ENCODE peak calls at places on chromosome 3, in ten cellular contexts. One of them, this sample, is unnamed.

GRCh38 chr3:126256256-126256655 is 75.9 kb upstream of the ALDH1L1 start:
- ATAC-seq in lower lobe of right lung: no peak
- ATAC-seq in naive thymus-derived CD8-positive, alpha-beta T cell: no peak
- ATAC-seq in left lung: no peak
- ATAC-seq in activated CD8-positive, alpha-beta T cell treated with anti-CD3 and anti-CD28 coated beads for 36 hours: no peak
- ATAC-seq in left colon: no peak
- ATAC-seq in activated T-cell treated with anti-CD3 and anti-CD28 coated beads, Interleukin-2, amount 50 U/mL, for 4 hours: no peak
- ATAC-seq in psoas muscle: no peak
- ATAC-seq in foreskin keratinocyte: no peak
- ATAC-seq in activated B cell treated with CpG ODN at 0.5 μM for 24 hours: no peak
- ATAC-seq in this sample: no peak

GRCh38 chr3:46497556-46498265 is at the start of gene RTP3:
- ATAC-seq in lower lobe of right lung: no peak
- ATAC-seq in naive thymus-derived CD8-positive, alpha-beta T cell: no peak
- ATAC-seq in left lung: no peak
- ATAC-seq in activated CD8-positive, alpha-beta T cell treated with anti-CD3 and anti-CD28 coated beads for 36 hours: no peak
- ATAC-seq in left colon: no peak
- ATAC-seq in activated T-cell treated with anti-CD3 and anti-CD28 coated beads, Interleukin-2, amount 50 U/mL, for 4 hours: no peak
- ATAC-seq in psoas muscle: no peak
- ATAC-seq in foreskin keratinocyte: no peak
- ATAC-seq in activated B cell treated with CpG ODN at 0.5 μM for 24 hours: no peak
- ATAC-seq in this sample: no peak

GRCh38 chr3:73768594-73769308 is 144.0 kb upstream of the PDZRN3 start:
- ATAC-seq in lower lobe of right lung: no peak
- ATAC-seq in naive thymus-derived CD8-positive, alpha-beta T cell: no peak
- ATAC-seq in left lung: no peak
- ATAC-seq in activated CD8-positive, alpha-beta T cell treated with anti-CD3 and anti-CD28 coated beads for 36 hours: no peak
- ATAC-seq in left colon: no peak
- ATAC-seq in activated T-cell treated with anti-CD3 and anti-CD28 coated beads, Interleukin-2, amount 50 U/mL, for 4 hours: no peak
- ATAC-seq in psoas muscle: no peak
- ATAC-seq in foreskin keratinocyte: no peak
- ATAC-seq in activated B cell treated with CpG ODN at 0.5 μM for 24 hours: no peak
- ATAC-seq in this sample: no peak

GRCh38 chr3:49017646-49017977 is 768 bp downstream of the DALRD3 start:
- ATAC-seq in lower lobe of right lung: no peak
- ATAC-seq in naive thymus-derived CD8-positive, alpha-beta T cell: no peak
- ATAC-seq in left lung: no peak
- ATAC-seq in activated CD8-positive, alpha-beta T cell treated with anti-CD3 and anti-CD28 coated beads for 36 hours: no peak
- ATAC-seq in left colon: peak; percentile 33
- ATAC-seq in activated T-cell treated with anti-CD3 and anti-CD28 coated beads, Interleukin-2, amount 50 U/mL, for 4 hours: no peak
- ATAC-seq in psoas muscle: no peak
- ATAC-seq in foreskin keratinocyte: no peak
- ATAC-seq in activated B cell treated with CpG ODN at 0.5 μM for 24 hours: no peak
- ATAC-seq in this sample: no peak

GRCh38 chr3:152910211-152910610 is 75.3 kb downstream of the P2RY1 start:
- ATAC-seq in lower lobe of right lung: no peak
- ATAC-seq in naive thymus-derived CD8-positive, alpha-beta T cell: no peak
- ATAC-seq in left lung: no peak
- ATAC-seq in activated CD8-positive, alpha-beta T cell treated with anti-CD3 and anti-CD28 coated beads for 36 hours: no peak
- ATAC-seq in left colon: peak; percentile 70
- ATAC-seq in activated T-cell treated with anti-CD3 and anti-CD28 coated beads, Interleukin-2, amount 50 U/mL, for 4 hours: no peak
- ATAC-seq in psoas muscle: no peak
- ATAC-seq in foreskin keratinocyte: peak; percentile 52
- ATAC-seq in activated B cell treated with CpG ODN at 0.5 μM for 24 hours: no peak
- ATAC-seq in this sample: no peak

GRCh38 chr3:54891540-54891897 is 36.3 kb downstream of the LRTM1 start:
- ATAC-seq in lower lobe of right lung: peak; percentile 97
- ATAC-seq in naive thymus-derived CD8-positive, alpha-beta T cell: no peak
- ATAC-seq in left lung: peak; percentile 97
- ATAC-seq in activated CD8-positive, alpha-beta T cell treated with anti-CD3 and anti-CD28 coated beads for 36 hours: no peak
- ATAC-seq in left colon: peak; percentile 99
- ATAC-seq in activated T-cell treated with anti-CD3 and anti-CD28 coated beads, Interleukin-2, amount 50 U/mL, for 4 hours: no peak
- ATAC-seq in psoas muscle: peak; percentile 98
- ATAC-seq in foreskin keratinocyte: peak; percentile 99
- ATAC-seq in activated B cell treated with CpG ODN at 0.5 μM for 24 hours: no peak
- ATAC-seq in this sample: peak; percentile 97

GRCh38 chr3:161893972-161894371 is 397.4 kb downstream of the OTOL1 start:
- ATAC-seq in lower lobe of right lung: no peak
- ATAC-seq in naive thymus-derived CD8-positive, alpha-beta T cell: no peak
- ATAC-seq in left lung: no peak
- ATAC-seq in activated CD8-positive, alpha-beta T cell treated with anti-CD3 and anti-CD28 coated beads for 36 hours: no peak
- ATAC-seq in left colon: no peak
- ATAC-seq in activated T-cell treated with anti-CD3 and anti-CD28 coated beads, Interleukin-2, amount 50 U/mL, for 4 hours: no peak
- ATAC-seq in psoas muscle: no peak
- ATAC-seq in foreskin keratinocyte: no peak
- ATAC-seq in activated B cell treated with CpG ODN at 0.5 μM for 24 hours: no peak
- ATAC-seq in this sample: no peak

GRCh38 chr3:113241292-113242033 is 30.1 kb downstream of the BOC start:
- ATAC-seq in lower lobe of right lung: no peak
- ATAC-seq in naive thymus-derived CD8-positive, alpha-beta T cell: no peak
- ATAC-seq in left lung: peak; percentile 26
- ATAC-seq in activated CD8-positive, alpha-beta T cell treated with anti-CD3 and anti-CD28 coated beads for 36 hours: no peak
- ATAC-seq in left colon: no peak
- ATAC-seq in activated T-cell treated with anti-CD3 and anti-CD28 coated beads, Interleukin-2, amount 50 U/mL, for 4 hours: no peak
- ATAC-seq in psoas muscle: no peak
- ATAC-seq in foreskin keratinocyte: peak; percentile 61
- ATAC-seq in activated B cell treated with CpG ODN at 0.5 μM for 24 hours: no peak
- ATAC-seq in this sample: no peak

GRCh38 chr3:57065588-57065987 is 5.1 kb downstream of the SPATA12 start:
- ATAC-seq in lower lobe of right lung: no peak
- ATAC-seq in naive thymus-derived CD8-positive, alpha-beta T cell: no peak
- ATAC-seq in left lung: no peak
- ATAC-seq in activated CD8-positive, alpha-beta T cell treated with anti-CD3 and anti-CD28 coated beads for 36 hours: no peak
- ATAC-seq in left colon: no peak
- ATAC-seq in activated T-cell treated with anti-CD3 and anti-CD28 coated beads, Interleukin-2, amount 50 U/mL, for 4 hours: no peak
- ATAC-seq in psoas muscle: no peak
- ATAC-seq in foreskin keratinocyte: no peak
- ATAC-seq in activated B cell treated with CpG ODN at 0.5 μM for 24 hours: no peak
- ATAC-seq in this sample: no peak

GRCh38 chr3:127786358-127787070 is 35.8 kb downstream of the MGLL start:
- ATAC-seq in lower lobe of right lung: peak; percentile 37
- ATAC-seq in naive thymus-derived CD8-positive, alpha-beta T cell: no peak
- ATAC-seq in left lung: peak; percentile 59
- ATAC-seq in activated CD8-positive, alpha-beta T cell treated with anti-CD3 and anti-CD28 coated beads for 36 hours: no peak
- ATAC-seq in left colon: peak; percentile 78
- ATAC-seq in activated T-cell treated with anti-CD3 and anti-CD28 coated beads, Interleukin-2, amount 50 U/mL, for 4 hours: no peak
- ATAC-seq in psoas muscle: peak; percentile 80
- ATAC-seq in foreskin keratinocyte: no peak
- ATAC-seq in activated B cell treated with CpG ODN at 0.5 μM for 24 hours: no peak
- ATAC-seq in this sample: peak; percentile 77